ENCODE peak calls at places on chromosome 14, in seven cellular contexts. One of them, this sample, is unnamed.

GRCh38 chr14:67710209-67710608 is 8.5 kb downstream of the RDH12 start:
- DNase-seq in cardiac muscle cell: no peak
- DNase-seq in upper lobe of right lung: no peak
- DNase-seq in BJ: no peak
- DNase-seq in pancreas: no peak
- DNase-seq in neural progenitor cell: peak
- DNase-seq in epithelial cell of proximal tubule: no peak
- DNase-seq in this sample: no peak

GRCh38 chr14:36478782-36479181 is 41.2 kb downstream of the NKX2-1 start:
- DNase-seq in epithelial cell of proximal tubule: no peak
- DNase-seq in pancreas: no peak
- DNase-seq in upper lobe of right lung: no peak
- DNase-seq in BJ: no peak
- DNase-seq in neural progenitor cell: no peak
- DNase-seq in cardiac muscle cell: no peak
- DNase-seq in this sample: no peak

GRCh38 chr14:58898655-58899316 is 261.0 kb downstream of the DACT1 start:
- DNase-seq in neural progenitor cell: no peak
- DNase-seq in epithelial cell of proximal tubule: peak
- DNase-seq in upper lobe of right lung: no peak
- DNase-seq in cardiac muscle cell: no peak
- DNase-seq in BJ: peak
- DNase-seq in pancreas: no peak
- DNase-seq in this sample: peak

GRCh38 chr14:19918553-19919264 is 1.7 kb upstream of the OR4K5 start:
- DNase-seq in upper lobe of right lung: no peak
- DNase-seq in cardiac muscle cell: no peak
- DNase-seq in BJ: no peak
- DNase-seq in epithelial cell of proximal tubule: no peak
- DNase-seq in pancreas: no peak
- DNase-seq in neural progenitor cell: no peak
- DNase-seq in this sample: no peak

GRCh38 chr14:104322531-104323466 is 184.4 kb downstream of the KIF26A start:
- DNase-seq in neural progenitor cell: peak
- DNase-seq in pancreas: no peak
- DNase-seq in cardiac muscle cell: no peak
- DNase-seq in epithelial cell of proximal tubule: no peak
- DNase-seq in BJ: no peak
- DNase-seq in upper lobe of right lung: no peak
- DNase-seq in this sample: no peak

GRCh38 chr14:54503476-54503875 is 6.2 kb upstream of the CGRRF1 start:
- DNase-seq in BJ: no peak
- DNase-seq in upper lobe of right lung: no peak
- DNase-seq in neural progenitor cell: no peak
- DNase-seq in epithelial cell of proximal tubule: no peak
- DNase-seq in cardiac muscle cell: peak
- DNase-seq in pancreas: no peak
- DNase-seq in this sample: no peak

GRCh38 chr14:31341280-31341679 is 79.1 kb downstream of the HEATR5A start:
- DNase-seq in pancreas: no peak
- DNase-seq in upper lobe of right lung: no peak
- DNase-seq in neural progenitor cell: no peak
- DNase-seq in cardiac muscle cell: no peak
- DNase-seq in BJ: no peak
- DNase-seq in epithelial cell of proximal tubule: no peak
- DNase-seq in this sample: no peak

GRCh38 chr14:52992236-52992635 is 41.4 kb upstream of the FERMT2 start:
- DNase-seq in epithelial cell of proximal tubule: no peak
- DNase-seq in upper lobe of right lung: no peak
- DNase-seq in BJ: no peak
- DNase-seq in neural progenitor cell: no peak
- DNase-seq in pancreas: no peak
- DNase-seq in cardiac muscle cell: no peak
- DNase-seq in this sample: no peak

GRCh38 chr14:75877292-75877691 is 104.5 kb downstream of the TGFB3 start:
- DNase-seq in epithelial cell of proximal tubule: no peak
- DNase-seq in pancreas: peak
- DNase-seq in upper lobe of right lung: no peak
- DNase-seq in BJ: no peak
- DNase-seq in cardiac muscle cell: no peak
- DNase-seq in neural progenitor cell: no peak
- DNase-seq in this sample: peak

GRCh38 chr14:38930022-38930421 is 173.0 kb downstream of the SEC23A start:
- DNase-seq in BJ: no peak
- DNase-seq in neural progenitor cell: no peak
- DNase-seq in cardiac muscle cell: no peak
- DNase-seq in upper lobe of right lung: no peak
- DNase-seq in pancreas: no peak
- DNase-seq in epithelial cell of proximal tubule: no peak
- DNase-seq in this sample: no peak

GRCh38 chr14:19729763-19730162 is 13.6 kb upstream of the OR4Q3 start:
- DNase-seq in neural progenitor cell: no peak
- DNase-seq in upper lobe of right lung: no peak
- DNase-seq in cardiac muscle cell: no peak
- DNase-seq in pancreas: no peak
- DNase-seq in epithelial cell of proximal tubule: no peak
- DNase-seq in BJ: no peak
- DNase-seq in this sample: no peak

GRCh38 chr14:52269100-52269499 is 1.6 kb downstream of the PTGDR start:
- DNase-seq in BJ: no peak
- DNase-seq in neural progenitor cell: no peak
- DNase-seq in pancreas: no peak
- DNase-seq in epithelial cell of proximal tubule: no peak
- DNase-seq in cardiac muscle cell: no peak
- DNase-seq in upper lobe of right lung: no peak
- DNase-seq in this sample: no peak

GRCh38 chr14:93207468-93208308 is 632 bp downstream of the UBR7 start:
- DNase-seq in upper lobe of right lung: no peak
- DNase-seq in BJ: no peak
- DNase-seq in cardiac muscle cell: peak
- DNase-seq in pancreas: peak
- DNase-seq in epithelial cell of proximal tubule: no peak
- DNase-seq in neural progenitor cell: peak
- DNase-seq in this sample: no peak

GRCh38 chr14:77375973-77376372 is 921 bp downstream of the TMED8 start:
- DNase-seq in BJ: no peak
- DNase-seq in cardiac muscle cell: no peak
- DNase-seq in neural progenitor cell: no peak
- DNase-seq in upper lobe of right lung: no peak
- DNase-seq in pancreas: no peak
- DNase-seq in epithelial cell of proximal tubule: no peak
- DNase-seq in this sample: no peak

GRCh38 chr14:91105673-91106072 is 8.2 kb upstream of the DGLUCY start:
- DNase-seq in cardiac muscle cell: no peak
- DNase-seq in neural progenitor cell: no peak
- DNase-seq in BJ: no peak
- DNase-seq in epithelial cell of proximal tubule: no peak
- DNase-seq in upper lobe of right lung: no peak
- DNase-seq in pancreas: no peak
- DNase-seq in this sample: no peak

GRCh38 chr14:55586411-55586810 is 6.4 kb downstream of the KTN1 start:
- DNase-seq in upper lobe of right lung: no peak
- DNase-seq in pancreas: no peak
- DNase-seq in neural progenitor cell: no peak
- DNase-seq in epithelial cell of proximal tubule: no peak
- DNase-seq in BJ: no peak
- DNase-seq in cardiac muscle cell: no peak
- DNase-seq in this sample: no peak

GRCh38 chr14:55587847-55588246 is 7.8 kb downstream of the KTN1 start:
- DNase-seq in cardiac muscle cell: no peak
- DNase-seq in neural progenitor cell: no peak
- DNase-seq in upper lobe of right lung: no peak
- DNase-seq in pancreas: no peak
- DNase-seq in BJ: no peak
- DNase-seq in epithelial cell of proximal tubule: no peak
- DNase-seq in this sample: no peak

GRCh38 chr14:55588259-55588699 is 8.3 kb downstream of the KTN1 start:
- DNase-seq in BJ: no peak
- DNase-seq in upper lobe of right lung: no peak
- DNase-seq in cardiac muscle cell: no peak
- DNase-seq in pancreas: no peak
- DNase-seq in epithelial cell of proximal tubule: no peak
- DNase-seq in neural progenitor cell: no peak
- DNase-seq in this sample: no peak

GRCh38 chr14:55592426-55592825 is 12.4 kb downstream of the KTN1 start:
- DNase-seq in cardiac muscle cell: no peak
- DNase-seq in pancreas: no peak
- DNase-seq in upper lobe of right lung: no peak
- DNase-seq in BJ: no peak
- DNase-seq in neural progenitor cell: no peak
- DNase-seq in epithelial cell of proximal tubule: no peak
- DNase-seq in this sample: no peak

DNA sequence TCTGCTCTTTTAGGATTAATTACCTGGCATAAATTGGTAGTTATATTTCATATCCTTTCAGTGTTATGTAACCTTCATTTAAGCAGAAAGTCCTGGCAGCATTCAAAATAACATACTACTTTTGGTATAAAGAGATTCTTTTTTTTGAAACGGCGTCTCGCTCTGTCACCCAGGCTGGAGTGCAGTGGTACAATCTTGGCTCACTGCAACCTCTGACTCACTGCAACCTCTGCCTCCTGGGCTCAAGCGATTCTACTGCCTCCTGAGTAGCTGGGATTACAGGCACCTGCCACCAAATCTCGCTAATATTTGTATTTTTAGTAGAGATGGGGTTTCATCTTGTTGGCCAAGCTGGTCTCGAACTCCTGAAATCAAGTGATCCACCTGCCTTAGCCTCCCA is 9.2 kb downstream of the KTN1 start:
- DNase-seq in BJ: no peak
- DNase-seq in epithelial cell of proximal tubule: no peak
- DNase-seq in cardiac muscle cell: no peak
- DNase-seq in neural progenitor cell: no peak
- DNase-seq in upper lobe of right lung: no peak
- DNase-seq in pancreas: no peak
- DNase-seq in this sample: no peak
- H3K4me3 ChIP-seq in BJ: no peak
- H3K4me3 ChIP-seq in epithelial cell of proximal tubule: no peak
- H3K4me3 ChIP-seq in cardiac muscle cell: no peak
- H3K4me3 ChIP-seq in neural progenitor cell: no peak
- H3K4me3 ChIP-seq in upper lobe of right lung: no peak
- H3K4me3 ChIP-seq in pancreas: no peak
- H3K4me3 ChIP-seq in this sample: no peak

GRCh38 chr14:60184597-60185555 is 19.7 kb upstream of the DHRS7 start:
- DNase-seq in pancreas: no peak
- DNase-seq in cardiac muscle cell: no peak
- DNase-seq in upper lobe of right lung: no peak
- DNase-seq in BJ: no peak
- DNase-seq in neural progenitor cell: no peak
- DNase-seq in epithelial cell of proximal tubule: no peak
- DNase-seq in this sample: no peak

GRCh38 chr14:60189923-60190840 is 25.0 kb upstream of the DHRS7 start:
- DNase-seq in upper lobe of right lung: no peak
- DNase-seq in epithelial cell of proximal tubule: no peak
- DNase-seq in neural progenitor cell: no peak
- DNase-seq in pancreas: no peak
- DNase-seq in cardiac muscle cell: no peak
- DNase-seq in BJ: no peak
- DNase-seq in this sample: no peak

GRCh38 chr14:60183724-60184596 is 18.8 kb upstream of the DHRS7 start:
- DNase-seq in cardiac muscle cell: peak
- DNase-seq in neural progenitor cell: peak
- DNase-seq in pancreas: no peak
- DNase-seq in epithelial cell of proximal tubule: no peak
- DNase-seq in BJ: no peak
- DNase-seq in upper lobe of right lung: no peak
- DNase-seq in this sample: peak

GRCh38 chr14:60188696-60189095 is 23.5 kb upstream of the DHRS7 start:
- DNase-seq in BJ: no peak
- DNase-seq in upper lobe of right lung: no peak
- DNase-seq in neural progenitor cell: no peak
- DNase-seq in cardiac muscle cell: no peak
- DNase-seq in pancreas: no peak
- DNase-seq in epithelial cell of proximal tubule: no peak
- DNase-seq in this sample: no peak

GRCh38 chr14:60188115-60188514 is 22.9 kb upstream of the DHRS7 start:
- DNase-seq in neural progenitor cell: no peak
- DNase-seq in BJ: no peak
- DNase-seq in epithelial cell of proximal tubule: no peak
- DNase-seq in cardiac muscle cell: no peak
- DNase-seq in upper lobe of right lung: no peak
- DNase-seq in pancreas: no peak
- DNase-seq in this sample: no peak
- TF ChIP-seq CTCF in neural progenitor cell: no peak
- TF ChIP-seq CTCF in BJ: no peak
- TF ChIP-seq CTCF in epithelial cell of proximal tubule: peak
- TF ChIP-seq CTCF in cardiac muscle cell: peak
- TF ChIP-seq CTCF in upper lobe of right lung: no peak
- TF ChIP-seq CTCF in pancreas: no peak
- TF ChIP-seq CTCF in this sample: no peak

DNA sequence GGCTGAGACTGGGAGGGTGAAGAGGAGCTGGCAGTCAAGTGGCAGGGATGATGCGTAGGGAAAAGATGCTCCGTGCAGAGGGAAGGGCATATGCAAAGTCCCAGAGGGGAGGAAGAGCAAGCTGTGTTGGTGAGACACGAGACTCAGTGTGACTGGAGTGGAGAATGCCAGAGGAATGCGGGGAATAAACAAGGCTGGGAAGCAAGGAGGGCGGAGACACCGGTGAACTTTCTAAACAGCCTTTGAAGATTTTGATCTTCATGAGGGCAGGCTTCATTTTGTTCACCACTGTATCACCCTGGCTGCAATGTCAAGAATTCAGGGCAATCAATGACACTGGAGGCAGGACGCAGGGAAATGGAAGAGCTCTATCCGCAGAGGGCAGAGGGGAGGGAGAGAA is 535.8 kb downstream of the FUT8 start:
- DNase-seq in pancreas: no peak
- DNase-seq in epithelial cell of proximal tubule: no peak
- DNase-seq in neural progenitor cell: no peak
- DNase-seq in cardiac muscle cell: no peak
- DNase-seq in upper lobe of right lung: no peak
- DNase-seq in BJ: no peak
- DNase-seq in this sample: no peak
- H3K4me3 ChIP-seq in pancreas: no peak
- H3K4me3 ChIP-seq in epithelial cell of proximal tubule: no peak
- H3K4me3 ChIP-seq in neural progenitor cell: no peak
- H3K4me3 ChIP-seq in cardiac muscle cell: no peak
- H3K4me3 ChIP-seq in upper lobe of right lung: no peak
- H3K4me3 ChIP-seq in BJ: no peak
- H3K4me3 ChIP-seq in this sample: no peak

GRCh38 chr14:106211489-106211888 is 685.1 kb downstream of the TMEM121 start:
- DNase-seq in upper lobe of right lung: no peak
- DNase-seq in epithelial cell of proximal tubule: no peak
- DNase-seq in pancreas: no peak
- DNase-seq in BJ: no peak
- DNase-seq in cardiac muscle cell: no peak
- DNase-seq in neural progenitor cell: no peak
- DNase-seq in this sample: no peak
- TF ChIP-seq CTCF in upper lobe of right lung: no peak
- TF ChIP-seq CTCF in epithelial cell of proximal tubule: no peak
- TF ChIP-seq CTCF in pancreas: no peak
- TF ChIP-seq CTCF in BJ: no peak
- TF ChIP-seq CTCF in cardiac muscle cell: no peak
- TF ChIP-seq CTCF in neural progenitor cell: no peak
- TF ChIP-seq CTCF in this sample: no peak

This sample was measured in AG04450.